ENCODE peak calls at places on chromosome 14, in six cellular contexts. One of them, this sample, is unnamed.

GRCh38 chr14:93029911-93030555 is 85.7 kb downstream of the ITPK1 start:
- DNase-seq in mesenchymal stem cell: no peak
- DNase-seq in neuronal stem cell: no peak
- DNase-seq in GM23248: no peak
- DNase-seq in H1: no peak
- DNase-seq in astrocyte: no peak
- DNase-seq in this sample: no peak

GRCh38 chr14:31208546-31209424 is 1.2 kb upstream of the HECTD1 start:
- DNase-seq in neuronal stem cell: no peak
- DNase-seq in mesenchymal stem cell: no peak
- DNase-seq in GM23248: no peak
- DNase-seq in astrocyte: no peak
- DNase-seq in H1: no peak
- DNase-seq in this sample: no peak

GRCh38 chr14:44170554-44170953 is 336.5 kb downstream of the FSCB start:
- DNase-seq in GM23248: no peak
- DNase-seq in mesenchymal stem cell: no peak
- DNase-seq in neuronal stem cell: no peak
- DNase-seq in astrocyte: no peak
- DNase-seq in H1: no peak
- DNase-seq in this sample: no peak

GRCh38 chr14:101017209-101017608 is 113.7 kb upstream of the RTL1 start:
- DNase-seq in H1: peak; percentile 23
- DNase-seq in GM23248: peak; percentile 74
- DNase-seq in neuronal stem cell: no peak
- DNase-seq in mesenchymal stem cell: no peak
- DNase-seq in astrocyte: peak; percentile 62
- DNase-seq in this sample: no peak

GRCh38 chr14:37253905-37254304 is 56.2 kb downstream of the MIPOL1 start:
- DNase-seq in astrocyte: peak; percentile 66
- DNase-seq in H1: no peak
- DNase-seq in neuronal stem cell: no peak
- DNase-seq in mesenchymal stem cell: peak; percentile 49
- DNase-seq in GM23248: peak; percentile 78
- DNase-seq in this sample: peak; percentile 62

GRCh38 chr14:51304956-51305355 is 64.9 kb downstream of the TMX1 start:
- DNase-seq in neuronal stem cell: no peak
- DNase-seq in GM23248: peak; percentile 97
- DNase-seq in H1: no peak
- DNase-seq in astrocyte: peak; percentile 99
- DNase-seq in mesenchymal stem cell: peak; percentile 99
- DNase-seq in this sample: peak; percentile 93

GRCh38 chr14:31949709-31950108 is 127.4 kb upstream of the ARHGAP5 start:
- DNase-seq in H1: no peak
- DNase-seq in neuronal stem cell: no peak
- DNase-seq in astrocyte: no peak
- DNase-seq in mesenchymal stem cell: peak; percentile 80
- DNase-seq in GM23248: peak; percentile 56
- DNase-seq in this sample: peak; percentile 89

GRCh38 chr14:58428011-58428807 is 690 bp downstream of the KIAA0586 start:
- DNase-seq in GM23248: peak; percentile 78
- DNase-seq in mesenchymal stem cell: peak; percentile 79
- DNase-seq in astrocyte: peak; percentile 59
- DNase-seq in H1: no peak
- DNase-seq in neuronal stem cell: peak; percentile 23
- DNase-seq in this sample: peak; percentile 53

GRCh38 chr14:68112456-68112855 is 292.9 kb downstream of the RAD51B start:
- DNase-seq in GM23248: no peak
- DNase-seq in H1: no peak
- DNase-seq in astrocyte: no peak
- DNase-seq in neuronal stem cell: no peak
- DNase-seq in mesenchymal stem cell: no peak
- DNase-seq in this sample: no peak

GRCh38 chr14:102901633-102902032 is 20.8 kb upstream of the AMN start:
- DNase-seq in astrocyte: no peak
- DNase-seq in GM23248: no peak
- DNase-seq in neuronal stem cell: no peak
- DNase-seq in mesenchymal stem cell: no peak
- DNase-seq in H1: no peak
- DNase-seq in this sample: no peak

GRCh38 chr14:104353921-104354701 is 215.7 kb downstream of the KIF26A start:
- DNase-seq in GM23248: no peak
- DNase-seq in neuronal stem cell: no peak
- DNase-seq in H1: no peak
- DNase-seq in mesenchymal stem cell: no peak
- DNase-seq in astrocyte: no peak
- DNase-seq in this sample: no peak

GRCh38 chr14:103519043-103519836 is 3.4 kb downstream of the CKB start:
- DNase-seq in astrocyte: no peak
- DNase-seq in mesenchymal stem cell: peak; percentile 18
- DNase-seq in H1: no peak
- DNase-seq in GM23248: peak; percentile 43
- DNase-seq in neuronal stem cell: no peak
- DNase-seq in this sample: no peak

GRCh38 chr14:56794088-56794556 is 16.2 kb downstream of the OTX2 start:
- DNase-seq in H1: no peak
- DNase-seq in neuronal stem cell: no peak
- DNase-seq in GM23248: no peak
- DNase-seq in astrocyte: no peak
- DNase-seq in mesenchymal stem cell: no peak
- DNase-seq in this sample: no peak

GRCh38 chr14:71665157-71665556 is 267.1 kb upstream of the RGS6 start:
- DNase-seq in mesenchymal stem cell: peak; percentile 83
- DNase-seq in H1: no peak
- DNase-seq in GM23248: peak; percentile 97
- DNase-seq in neuronal stem cell: no peak
- DNase-seq in astrocyte: peak; percentile 89
- DNase-seq in this sample: peak; percentile 50

GRCh38 chr14:64060648-64061096 is 207.9 kb downstream of the SYNE2 start:
- DNase-seq in GM23248: peak; percentile 11
- DNase-seq in astrocyte: no peak
- DNase-seq in mesenchymal stem cell: no peak
- DNase-seq in neuronal stem cell: peak; percentile 17
- DNase-seq in H1: peak; percentile 82
- DNase-seq in this sample: peak; percentile 96

GRCh38 chr14:104393898-104394605 is 185.5 kb upstream of the C14orf180 start:
- DNase-seq in GM23248: no peak
- DNase-seq in H1: no peak
- DNase-seq in neuronal stem cell: no peak
- DNase-seq in astrocyte: no peak
- DNase-seq in mesenchymal stem cell: no peak
- DNase-seq in this sample: no peak

GRCh38 chr14:103522028-103522581 is 525 bp downstream of the CKB start:
- DNase-seq in GM23248: peak; percentile 50
- DNase-seq in H1: peak; percentile 70
- DNase-seq in mesenchymal stem cell: peak; percentile 43
- DNase-seq in astrocyte: no peak
- DNase-seq in neuronal stem cell: no peak
- DNase-seq in this sample: no peak

GRCh38 chr14:59126714-59127436 is 61.6 kb upstream of the DAAM1 start:
- DNase-seq in H1: no peak
- DNase-seq in GM23248: peak; percentile 75
- DNase-seq in mesenchymal stem cell: peak; percentile 68
- DNase-seq in neuronal stem cell: peak; percentile 48
- DNase-seq in astrocyte: peak; percentile 28
- DNase-seq in this sample: peak; percentile 39

GRCh38 chr14:81632162-81632561 is 98.5 kb upstream of the SEL1L start:
- DNase-seq in mesenchymal stem cell: no peak
- DNase-seq in astrocyte: no peak
- DNase-seq in H1: no peak
- DNase-seq in neuronal stem cell: no peak
- DNase-seq in GM23248: no peak
- DNase-seq in this sample: no peak

DNA sequence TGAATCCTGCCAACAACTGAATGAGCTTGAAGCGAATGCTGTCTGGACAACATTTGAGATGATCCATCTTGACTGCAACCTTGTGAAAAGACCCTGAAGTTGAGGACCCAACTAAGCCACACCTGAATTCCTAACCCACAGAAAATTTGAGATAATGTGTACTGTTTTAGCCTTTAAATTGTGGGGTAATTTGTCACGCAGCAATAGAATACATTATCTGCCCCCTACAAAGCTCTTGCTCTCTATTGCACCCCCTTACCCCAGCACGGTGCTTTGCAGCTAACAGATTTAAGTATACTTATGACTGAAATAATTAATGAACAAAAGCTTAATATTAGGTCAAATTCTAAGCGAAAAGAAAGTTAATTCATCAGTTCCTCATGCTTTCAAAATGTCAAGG is 1.6 kb downstream of the POLE2 start:
- DNase-seq in mesenchymal stem cell: no peak
- DNase-seq in H1: no peak
- DNase-seq in GM23248: no peak
- DNase-seq in astrocyte: no peak
- DNase-seq in neuronal stem cell: no peak
- DNase-seq in this sample: no peak
- H3K4me2 ChIP-seq in mesenchymal stem cell: no peak overlapping the region
- H3K4me2 ChIP-seq in H1: no peak overlapping the region
- H3K4me2 ChIP-seq in GM23248: no peak overlapping the region
- H3K4me2 ChIP-seq in astrocyte: no peak overlapping the region
- H3K4me2 ChIP-seq in neuronal stem cell: no peak overlapping the region
- H3K4me2 ChIP-seq in this sample: no peak overlapping the region

DNA sequence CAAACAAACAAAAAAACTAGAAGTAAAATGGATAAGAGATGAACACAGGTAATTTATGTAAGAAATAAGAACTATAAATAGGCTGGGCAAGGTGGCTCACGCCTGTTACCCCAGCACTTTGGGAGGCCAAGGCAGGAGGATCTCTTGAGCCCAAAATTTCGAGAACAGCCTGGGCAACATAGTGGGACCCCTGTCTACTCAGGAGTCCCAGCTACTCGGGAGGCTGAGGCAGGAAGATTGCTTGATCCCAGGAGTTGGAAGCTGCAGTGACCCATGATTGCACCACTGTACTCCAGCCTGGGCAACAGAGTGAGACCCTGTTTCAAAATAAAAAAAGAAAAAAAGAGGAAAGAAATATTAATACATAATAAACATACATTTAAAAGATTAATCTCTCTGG is 22.7 kb upstream of the ABCD4 start:
- DNase-seq in neuronal stem cell: no peak
- DNase-seq in astrocyte: no peak
- DNase-seq in GM23248: no peak
- DNase-seq in H1: no peak
- DNase-seq in mesenchymal stem cell: no peak
- DNase-seq in this sample: no peak
- H3K4me3 ChIP-seq in neuronal stem cell: no peak overlapping the region
- H3K4me3 ChIP-seq in astrocyte: no peak overlapping the region
- H3K4me3 ChIP-seq in GM23248: no peak overlapping the region
- H3K4me3 ChIP-seq in H1: no peak overlapping the region
- H3K4me3 ChIP-seq in mesenchymal stem cell: no peak overlapping the region
- H3K4me3 ChIP-seq in this sample: no peak overlapping the region

DNA sequence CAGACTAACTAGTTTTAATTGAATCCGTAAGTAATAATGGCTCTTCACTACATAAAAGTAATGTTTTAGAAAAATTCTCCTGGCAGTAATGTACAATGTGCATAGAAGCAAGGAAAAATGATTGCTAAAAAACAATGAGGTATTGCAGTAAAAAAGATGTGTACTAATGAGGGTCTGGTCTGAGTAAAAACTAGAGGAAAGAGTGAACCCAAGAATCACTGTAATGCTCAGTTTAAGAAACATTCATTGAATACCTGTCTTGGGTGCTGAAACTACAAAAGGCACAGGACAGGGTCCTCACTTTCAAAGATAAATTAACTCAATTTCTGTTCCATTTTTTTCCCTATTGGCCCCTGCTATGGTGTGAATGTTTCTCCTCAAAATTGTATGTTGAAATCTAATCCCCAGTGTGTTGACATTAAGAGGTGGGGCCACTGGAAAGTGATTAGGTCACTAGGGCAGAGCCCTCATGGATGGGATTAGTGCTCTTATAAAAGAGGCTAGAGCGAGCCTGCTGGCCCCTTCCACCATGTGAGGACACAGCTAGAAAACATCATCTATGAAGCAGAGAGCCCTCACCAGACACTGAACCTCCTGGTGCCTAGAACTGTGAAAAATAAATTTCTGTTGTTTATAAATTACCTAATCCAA is 51.6 kb downstream of the RPS6KA5 start:
- DNase-seq in astrocyte: no peak
- DNase-seq in neuronal stem cell: no peak
- DNase-seq in H1: no peak
- DNase-seq in GM23248: no peak
- DNase-seq in mesenchymal stem cell: no peak
- DNase-seq in this sample: no peak
- H3K4me2 ChIP-seq in astrocyte: no peak overlapping the region
- H3K4me2 ChIP-seq in neuronal stem cell: no peak overlapping the region
- H3K4me2 ChIP-seq in H1: no peak overlapping the region
- H3K4me2 ChIP-seq in GM23248: no peak overlapping the region
- H3K4me2 ChIP-seq in mesenchymal stem cell: no peak overlapping the region
- H3K4me2 ChIP-seq in this sample: no peak overlapping the region

DNA sequence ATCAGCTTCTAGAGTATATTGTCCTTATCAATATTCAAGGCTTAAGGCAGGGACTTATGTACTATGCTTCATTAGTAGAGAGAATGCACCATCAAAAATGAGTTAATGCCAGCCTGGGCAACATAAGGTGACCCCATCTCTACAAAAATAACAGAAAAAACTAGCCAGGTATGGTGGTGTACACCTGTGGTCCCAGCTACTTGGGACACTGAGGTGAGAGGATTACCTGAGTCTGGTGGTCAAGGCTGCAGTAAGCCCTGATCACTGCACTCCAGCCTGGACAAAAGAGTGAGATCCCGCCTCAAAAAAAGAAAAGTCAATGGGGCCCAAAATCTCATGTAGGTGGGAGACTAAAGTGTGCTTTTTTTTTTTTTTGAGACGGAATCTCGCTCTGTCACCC is 8.8 kb downstream of the PPP4R3A start:
- DNase-seq in GM23248: no peak
- DNase-seq in mesenchymal stem cell: no peak
- DNase-seq in H1: no peak
- DNase-seq in neuronal stem cell: no peak
- DNase-seq in astrocyte: no peak
- DNase-seq in this sample: no peak
- H3K4me3 ChIP-seq in GM23248: no peak overlapping the region
- H3K4me3 ChIP-seq in mesenchymal stem cell: no peak overlapping the region
- H3K4me3 ChIP-seq in H1: no peak overlapping the region
- H3K4me3 ChIP-seq in neuronal stem cell: no peak overlapping the region
- H3K4me3 ChIP-seq in astrocyte: no peak overlapping the region
- H3K4me3 ChIP-seq in this sample: no peak overlapping the region

GRCh38 chr14:95875831-95876768 is 532 bp upstream of the TUNAR start:
- DNase-seq in H1: peak; percentile 82
- DNase-seq in GM23248: no peak
- DNase-seq in neuronal stem cell: peak; percentile 74
- DNase-seq in mesenchymal stem cell: no peak
- DNase-seq in astrocyte: no peak
- DNase-seq in this sample: no peak
- H3K4me2 ChIP-seq in H1: peak overlapping the region; percentile 85
- H3K4me2 ChIP-seq in GM23248: no peak overlapping the region
- H3K4me2 ChIP-seq in neuronal stem cell: peak overlapping the region; percentile 88
- H3K4me2 ChIP-seq in mesenchymal stem cell: peak overlapping the region; percentile 40
- H3K4me2 ChIP-seq in astrocyte: peak overlapping the region; percentile 84
- H3K4me2 ChIP-seq in this sample: no peak overlapping the region

DNA sequence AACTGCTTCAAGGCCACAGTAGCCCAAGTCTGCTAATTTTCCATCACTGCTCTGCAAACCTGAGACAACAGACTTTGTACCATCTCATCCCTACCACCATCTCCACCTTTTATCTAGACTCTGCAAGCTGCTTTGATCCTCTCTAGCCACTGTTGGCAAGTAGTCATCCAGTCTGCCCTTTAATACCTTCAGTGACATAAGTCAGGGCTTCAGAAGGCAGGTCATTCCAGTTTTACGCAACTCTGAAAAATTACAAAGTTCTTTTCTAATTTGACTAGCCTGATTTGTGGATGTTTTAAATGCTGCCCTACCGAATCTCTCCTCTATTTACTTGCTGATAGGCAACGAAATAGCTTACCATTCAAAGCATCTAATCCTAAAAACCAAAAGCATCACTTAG is 2.8 kb downstream of the FERMT2 start:
- DNase-seq in mesenchymal stem cell: peak; percentile 58
- DNase-seq in GM23248: no peak
- DNase-seq in astrocyte: no peak
- DNase-seq in neuronal stem cell: no peak
- DNase-seq in H1: no peak
- DNase-seq in this sample: peak; percentile 51
- H3K4me3 ChIP-seq in mesenchymal stem cell: no peak overlapping the region
- H3K4me3 ChIP-seq in GM23248: peak overlapping the region; percentile 94
- H3K4me3 ChIP-seq in astrocyte: peak overlapping the region; percentile 98
- H3K4me3 ChIP-seq in neuronal stem cell: no peak overlapping the region
- H3K4me3 ChIP-seq in H1: peak overlapping the region; percentile 65
- H3K4me3 ChIP-seq in this sample: no peak overlapping the region